ENCODE peak calls at places on chromosomes 2 and 18, in ten cellular contexts. O is cardiac muscle cell, F is mucosa of descending colon, D is fibroblast of lung, N is BE2C, Q is stomach, W is neuronal stem cell, T is colonic mucosa, C is aorta, G is left lung. X is an unnamed sample. For H3K36me3, the result is how much of the 10 kb centered on the place peaks cover.

GRCh38 chr2:70132244-70133126 is 45.2 kb downstream of the PCBP1 start:
- DNase-seq in N (no peak), D (peak), T (peak), W (no peak), O (peak), C (no peak), G (peak), F (peak), Q (peak), X (no peak)

GRCh38 chr2:7595181-7595580 is 678.0 kb downstream of the RNF144A start:
- DNase-seq in D (no peak), W (no peak), N (no peak), O (no peak), T (no peak), Q (no peak), C (no peak), F (no peak), G (no peak), X (no peak)

GRCh38 chr2:3257166-3257565 is 120.5 kb downstream of the EIPR1 start:
- DNase-seq in N (peak), C (no peak), F (no peak), O (no peak), T (no peak), G (no peak), W (no peak), D (peak), Q (no peak), X (no peak)

GRCh38 chr2:85175369-85176299 is 42.4 kb downstream of the TCF7L1 start:
- DNase-seq in W (no peak), Q (no peak), F (peak), G (no peak), O (peak), N (no peak), C (no peak), T (no peak), D (peak), X (peak)

GRCh38 chr2:197251576-197251975 is 59.0 kb downstream of the ANKRD44 start:
- DNase-seq in W (no peak), C (no peak), D (peak), G (no peak), F (no peak), Q (no peak), T (no peak), N (no peak), O (peak), X (no peak)

GRCh38 chr2:24083567-24084385 is 858 bp downstream of the TP53I3 start:
- DNase-seq in O (peak), W (peak), G (peak), C (no peak), T (peak), F (peak), D (peak), N (peak), Q (peak), X (no peak)

GRCh38 chr2:57552885-57553284 is 493.7 kb upstream of the VRK2 start:
- DNase-seq in D (no peak), F (no peak), O (no peak), T (no peak), W (no peak), G (no peak), N (no peak), Q (no peak), C (no peak), X (no peak)

GRCh38 chr2:160783481-160783880 is 289.9 kb upstream of the RBMS1 start:
- DNase-seq in Q (no peak), O (peak), D (no peak), F (no peak), N (no peak), G (no peak), C (no peak), W (no peak), T (no peak), X (no peak)

GRCh38 chr2:70381235-70381634 is 79.4 kb upstream of the FAM136A start:
- DNase-seq in N (no peak), Q (no peak), W (no peak), G (no peak), C (no peak), D (peak), T (no peak), O (no peak), F (no peak), X (no peak)

GRCh38 chr2:160402997-160403979 is 90.3 kb downstream of the RBMS1 start:
- DNase-seq in O (peak), T (no peak), Q (no peak), F (no peak), D (peak), G (no peak), W (no peak), C (no peak), N (no peak), X (no peak)

GRCh38 chr2:75622500-75622899 is 24.1 kb upstream of the MRPL19 start:
- DNase-seq in W (no peak), T (no peak), C (no peak), D (no peak), O (no peak), N (no peak), F (no peak), Q (no peak), G (no peak), X (no peak)

GRCh38 chr18:31273812-31274527 is 44.0 kb upstream of the DSG1 start:
- DNase-seq in W (no peak), C (no peak), O (no peak), T (no peak), G (no peak), D (no peak), F (peak), Q (no peak), N (no peak), X (no peak)

GRCh38 chr2:216603010-216603883 is 30.0 kb upstream of the IGFBP2 start:
- DNase-seq in T (no peak), C (no peak), D (no peak), N (no peak), W (no peak), Q (peak), O (no peak), F (no peak), G (no peak), X (peak)

GRCh38 chr18:23844991-23845680 is 155.9 kb downstream of the LAMA3 start:
- DNase-seq in Q (no peak), D (peak), W (no peak), T (no peak), O (peak), G (no peak), C (no peak), N (no peak), F (no peak), X (no peak)

GRCh38 chr2:162478721-162479129 is 134.8 kb downstream of the GCA start:
- DNase-seq in C (no peak), W (no peak), O (no peak), D (peak), F (no peak), G (no peak), N (no peak), Q (no peak), T (no peak), X (no peak)

GRCh38 chr2:69482471-69482870 is 45.2 kb upstream of the NFU1 start:
- DNase-seq in T (no peak), W (no peak), F (no peak), N (no peak), C (no peak), O (no peak), D (no peak), Q (no peak), G (no peak), X (no peak)

GRCh38 chr2:30684546-30684945 is 122.7 kb downstream of the CAPN13 start:
- DNase-seq in T (no peak), C (no peak), G (no peak), O (no peak), W (no peak), N (no peak), F (no peak), D (no peak), Q (no peak), X (no peak)

GRCh38 chr18:35155403-35156117 is 85.3 kb upstream of the ZNF397 start:
- DNase-seq in D (peak), Q (no peak), T (no peak), F (no peak), W (no peak), O (peak), N (peak), C (no peak), G (no peak), X (peak)

GRCh38 chr2:196159223-196159892 is 12.0 kb downstream of the STK17B start:
- DNase-seq in T (no peak), G (no peak), N (no peak), W (no peak), O (no peak), F (no peak), C (no peak), D (no peak), Q (no peak), X (no peak)

DNA sequence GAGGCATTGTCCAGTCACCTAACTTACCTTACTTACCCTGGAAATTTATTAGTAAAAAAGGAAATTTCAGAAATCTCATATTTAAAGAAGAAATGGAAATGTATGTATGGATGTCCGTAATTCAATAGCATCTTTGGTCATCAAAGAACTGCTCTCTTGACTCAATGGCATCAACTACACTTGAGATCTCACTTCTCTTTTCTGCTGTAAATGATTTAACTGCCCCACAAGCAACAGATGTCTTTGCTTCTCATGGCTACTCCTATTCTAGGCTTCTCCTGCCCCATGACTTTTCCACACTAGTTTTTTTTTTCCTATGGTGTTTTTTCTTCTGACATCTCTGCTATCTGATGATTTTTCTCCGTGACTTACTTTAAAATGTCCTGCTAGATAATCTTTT is 34.0 kb upstream of the ERMN start:
- DNase-seq in N (no peak), F (no peak), T (no peak), C (no peak), Q (no peak), O (no peak), G (no peak), D (no peak), W (no peak), X (no peak)
- H3K36me3 ChIP-seq in N (under half), F (under half), T (under half), C (under half), Q (under half), O (under half), G (under half), D (under half), W (under half), X (under half)

GRCh38 chr2:22290293-22290692 is 1094.7 kb upstream of the KLHL29 start:
- DNase-seq in T (no peak), N (no peak), Q (no peak), D (no peak), O (no peak), W (no peak), G (no peak), F (no peak), C (no peak), X (no peak)

GRCh38 chr2:22291074-22291473 is 1093.9 kb upstream of the KLHL29 start:
- DNase-seq in Q (no peak), T (no peak), D (no peak), O (no peak), C (no peak), W (no peak), G (no peak), N (no peak), F (no peak), X (no peak)
- H3K4me3 ChIP-seq in Q (no peak), T (no peak), D (no peak), O (no peak), C (no peak), W (no peak), G (no peak), N (no peak), F (no peak), X (no peak)

GRCh38 chr18:62588217-62588616 is 65.4 kb downstream of the ZCCHC2 start:
- DNase-seq in N (no peak), F (no peak), C (no peak), D (no peak), W (no peak), Q (no peak), G (no peak), O (no peak), T (no peak), X (no peak)

GRCh38 chr18:62587689-62588088 is 64.9 kb downstream of the ZCCHC2 start:
- DNase-seq in G (no peak), C (no peak), Q (no peak), N (no peak), W (no peak), F (no peak), O (no peak), T (no peak), D (no peak), X (no peak)

GRCh38 chr18:62586148-62586774 is 63.4 kb downstream of the ZCCHC2 start:
- DNase-seq in D (peak), N (peak), T (peak), Q (peak), C (peak), G (peak), W (peak), O (peak), F (peak), X (peak)

GRCh38 chr18:62586781-62587487 is 64.1 kb downstream of the ZCCHC2 start:
- DNase-seq in D (no peak), C (no peak), O (no peak), W (no peak), Q (no peak), F (no peak), G (no peak), T (no peak), N (no peak), X (no peak)

DNA sequence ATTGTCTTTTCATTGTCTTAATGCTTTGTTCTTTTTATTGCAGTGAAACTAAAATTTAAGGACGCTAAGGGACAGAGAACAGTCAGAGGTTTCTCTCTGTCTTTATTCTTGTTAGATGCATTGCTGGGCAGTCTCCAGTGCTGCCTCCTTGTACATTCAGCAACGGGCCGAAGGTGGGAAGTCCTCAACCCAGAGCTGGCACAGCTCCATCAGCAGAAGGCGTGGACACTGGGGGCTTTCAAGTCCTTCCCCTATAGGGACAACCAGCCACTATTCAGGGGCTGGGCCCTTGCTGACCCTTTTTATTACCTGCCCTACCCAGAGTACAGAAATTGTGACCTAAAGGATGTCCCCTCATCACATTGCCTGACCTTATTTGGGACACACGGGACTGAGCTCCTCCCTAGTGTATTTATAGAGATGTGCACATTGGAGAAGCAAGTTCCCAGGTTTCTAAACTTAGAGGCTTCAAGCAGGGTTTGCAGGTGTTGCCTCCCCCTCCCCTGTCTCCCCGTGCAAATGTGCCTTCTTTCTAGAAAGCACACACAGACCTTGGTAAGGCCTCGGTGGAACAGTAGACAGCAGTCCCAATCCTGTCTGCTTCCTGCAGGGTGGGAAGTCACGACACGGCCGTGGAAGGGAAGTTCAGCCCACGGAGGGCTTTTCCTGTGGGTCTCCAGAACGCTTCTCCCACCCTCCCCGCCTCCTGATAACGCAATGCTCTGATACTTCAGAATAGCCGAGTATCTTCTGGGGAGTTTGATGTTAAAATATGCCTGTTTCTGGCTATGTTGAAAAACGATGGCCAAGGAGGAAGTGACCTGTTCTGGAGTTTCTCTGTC is 68.2 kb downstream of the ZCCHC2 start:
- DNase-seq in T (no peak), F (no peak), Q (no peak), W (no peak), C (no peak), G (no peak), N (no peak), O (no peak), D (no peak), X (no peak)
- H3K36me3 ChIP-seq in T (under half), F (under half), Q (under half), W (under half), C (under half), G (under half), N (under half), O (under half), D (under half), X (under half)

GRCh38 chr2:210620456-210620855 is 64.1 kb downstream of the CPS1 start:
- DNase-seq in G (no peak), W (no peak), F (no peak), C (no peak), N (no peak), Q (no peak), O (peak), D (peak), T (no peak), X (no peak)

GRCh38 chr2:210616074-210616473 is 59.7 kb downstream of the CPS1 start:
- DNase-seq in F (no peak), C (no peak), Q (no peak), G (no peak), W (no peak), T (no peak), D (peak), O (no peak), N (no peak), X (no peak)

GRCh38 chr2:210617318-210617717 is 60.9 kb downstream of the CPS1 start:
- DNase-seq in Q (no peak), F (no peak), G (no peak), T (no peak), O (no peak), C (no peak), D (no peak), W (no peak), N (no peak), X (no peak)

GRCh38 chr2:210623506-210623905 is 67.1 kb downstream of the CPS1 start:
- DNase-seq in F (no peak), G (no peak), D (no peak), C (no peak), W (no peak), N (no peak), T (no peak), O (no peak), Q (no peak), X (no peak)

DNA sequence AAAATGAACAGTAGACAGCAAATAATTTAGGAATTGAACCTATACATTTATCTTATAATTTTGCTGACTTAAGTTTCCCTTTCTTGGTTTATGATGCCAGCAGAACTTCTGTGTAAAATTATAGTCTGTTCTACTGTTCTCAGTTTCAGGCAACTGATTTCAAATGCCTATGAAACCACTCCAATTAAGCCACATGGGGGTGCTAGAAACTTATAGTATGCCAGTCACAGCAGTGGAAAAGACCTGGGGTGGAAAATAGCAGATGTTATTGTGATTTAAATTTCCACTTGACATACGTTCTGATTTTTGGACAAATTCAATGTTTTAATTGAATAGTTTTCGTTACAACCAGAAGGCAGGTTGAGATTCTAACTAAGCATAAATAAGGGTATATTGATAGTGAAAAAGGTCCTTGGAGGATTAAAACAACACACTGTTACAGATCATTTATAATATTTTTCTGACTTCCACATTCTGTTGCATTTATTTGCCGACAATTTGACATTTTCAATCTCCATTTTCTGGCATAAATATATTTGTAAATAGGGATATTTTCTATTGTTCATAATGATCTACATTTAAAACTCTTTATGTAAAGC is 61.4 kb downstream of the CPS1 start:
- DNase-seq in W (peak), T (peak), O (peak), D (peak), N (peak), F (peak), C (no peak), Q (no peak), G (no peak), X (no peak)
- H3K4me3 ChIP-seq in W (no peak), T (no peak), O (no peak), D (no peak), N (no peak), F (no peak), C (no peak), Q (no peak), G (no peak), X (no peak)

DNA sequence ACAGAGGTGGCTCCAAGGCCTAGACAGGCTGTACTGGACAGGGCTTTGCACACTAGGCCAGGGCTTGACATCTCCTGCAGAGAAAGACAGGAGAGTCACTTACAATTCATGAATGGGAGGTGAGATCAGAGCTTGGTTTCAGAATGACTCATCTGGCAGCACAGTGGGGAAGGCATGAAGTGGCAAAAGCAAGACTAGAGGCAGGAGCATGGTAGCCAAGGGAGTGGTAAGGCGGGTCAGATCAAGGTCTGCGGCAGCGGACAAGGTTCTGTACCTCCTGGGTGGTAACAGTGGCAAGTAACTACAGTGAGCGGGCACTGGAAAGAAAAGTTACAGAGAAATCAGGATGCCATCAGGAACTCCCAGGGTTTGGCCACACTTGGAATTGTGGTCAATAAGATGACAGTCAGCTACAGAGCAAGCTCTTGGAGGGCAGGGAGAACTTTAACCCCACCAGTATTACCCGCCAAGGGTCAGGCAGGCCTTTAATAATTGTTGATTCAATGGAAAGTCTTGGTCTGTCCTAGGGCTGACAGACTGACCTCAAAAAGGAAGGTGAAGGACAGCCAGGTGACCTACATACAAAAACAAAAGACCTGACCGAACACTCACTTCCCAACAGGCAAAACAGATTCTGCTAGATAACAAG is 5.7 kb downstream of the MCFD2 start:
- DNase-seq in O (peak), G (peak), N (no peak), D (peak), Q (peak), T (peak), F (peak), C (no peak), W (no peak), X (no peak)
- H3K36me3 ChIP-seq in O (under half), G (under half), N (under half), D (under half), Q (half or more), T (under half), F (under half), C (under half), W (half or more), X (under half)

GRCh38 chr2:172734711-172735645 is 667 bp upstream of the RAPGEF4 start:
- DNase-seq in Q (no peak), T (no peak), C (no peak), F (no peak), W (no peak), O (peak), N (no peak), D (no peak), G (no peak), X (no peak)
- H3K4me3 ChIP-seq in Q (peak), T (peak), C (peak), F (no peak), W (peak), O (peak), N (no peak), D (peak), G (peak), X (peak)